ENCODE peak calls at places on chromosome 20, in four cellular contexts. P, K, L and O are unnamed samples.

GRCh38 chr20:17442588-17442987 is 88.6 kb downstream of the BFSP1 start:
- DNase-seq in P (no peak), K (peak; percentile 36), L (no peak), O (peak; percentile 32)

GRCh38 chr20:48877299-48877698 is 44.2 kb upstream of the ARFGEF2 start:
- DNase-seq in P (no peak), K (no peak), L (no peak), O (no peak)

GRCh38 chr20:24651171-24651972 is 181.9 kb downstream of the SYNDIG1 start:
- DNase-seq in P (peak; percentile 63), K (no peak), L (peak; percentile 38), O (no peak)

GRCh38 chr20:11124849-11125505 is 451.2 kb upstream of the JAG1 start:
- DNase-seq in P (no peak), K (no peak), L (no peak), O (no peak)

GRCh38 chr20:10433623-10434466 is at the start of gene MKKS:
- DNase-seq in P (peak; percentile 64), K (peak; percentile 89), L (peak; percentile 95), O (peak; percentile 80)

GRCh38 chr20:4763776-4764525 is 42.2 kb downstream of the PRND start:
- DNase-seq in P (no peak), K (no peak), L (no peak), O (no peak)

GRCh38 chr20:10558635-10559187 is 115.1 kb downstream of the JAG1 start:
- DNase-seq in P (no peak), K (no peak), L (no peak), O (no peak)

GRCh38 chr20:2397091-2397490 is 16.4 kb downstream of the TGM6 start:
- DNase-seq in P (no peak), K (no peak), L (no peak), O (no peak)

GRCh38 chr20:47941869-47942268 is 156.6 kb upstream of the SULF2 start:
- DNase-seq in P (no peak), K (no peak), L (no peak), O (no peak)

GRCh38 chr20:53926428-53927028 is 143.9 kb downstream of the BCAS1 start:
- DNase-seq in P (peak; percentile 69), K (peak; percentile 98), L (no peak), O (no peak)
- TF ChIP-seq POLR2A in P (no peak), K (peak; percentile 25), L (no peak), O (no peak)

DNA sequence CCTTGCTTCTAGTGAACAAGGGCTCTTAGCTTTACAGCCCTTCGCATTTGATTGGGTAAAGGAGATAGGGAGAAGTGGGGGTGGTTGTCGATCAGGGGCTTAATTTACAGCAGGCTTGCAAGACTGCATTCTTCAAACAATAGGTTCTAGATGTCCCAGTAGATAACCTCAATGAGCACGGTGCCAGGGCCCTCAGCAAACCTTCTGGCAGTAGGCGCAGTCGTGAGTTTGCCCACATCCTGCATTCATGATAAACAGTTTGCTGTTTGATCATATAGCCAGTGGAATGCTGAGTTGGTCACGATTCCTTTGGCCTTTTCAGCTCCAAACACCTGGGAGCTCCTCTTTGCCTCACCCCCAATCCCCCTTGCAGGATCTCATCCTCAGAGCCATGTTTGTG is 27.5 kb downstream of the SUN5 start:
- DNase-seq in P (no peak), K (no peak), L (no peak), O (no peak)
- TF ChIP-seq POLR2A in P (no peak), K (no peak), L (no peak), O (no peak)

DNA sequence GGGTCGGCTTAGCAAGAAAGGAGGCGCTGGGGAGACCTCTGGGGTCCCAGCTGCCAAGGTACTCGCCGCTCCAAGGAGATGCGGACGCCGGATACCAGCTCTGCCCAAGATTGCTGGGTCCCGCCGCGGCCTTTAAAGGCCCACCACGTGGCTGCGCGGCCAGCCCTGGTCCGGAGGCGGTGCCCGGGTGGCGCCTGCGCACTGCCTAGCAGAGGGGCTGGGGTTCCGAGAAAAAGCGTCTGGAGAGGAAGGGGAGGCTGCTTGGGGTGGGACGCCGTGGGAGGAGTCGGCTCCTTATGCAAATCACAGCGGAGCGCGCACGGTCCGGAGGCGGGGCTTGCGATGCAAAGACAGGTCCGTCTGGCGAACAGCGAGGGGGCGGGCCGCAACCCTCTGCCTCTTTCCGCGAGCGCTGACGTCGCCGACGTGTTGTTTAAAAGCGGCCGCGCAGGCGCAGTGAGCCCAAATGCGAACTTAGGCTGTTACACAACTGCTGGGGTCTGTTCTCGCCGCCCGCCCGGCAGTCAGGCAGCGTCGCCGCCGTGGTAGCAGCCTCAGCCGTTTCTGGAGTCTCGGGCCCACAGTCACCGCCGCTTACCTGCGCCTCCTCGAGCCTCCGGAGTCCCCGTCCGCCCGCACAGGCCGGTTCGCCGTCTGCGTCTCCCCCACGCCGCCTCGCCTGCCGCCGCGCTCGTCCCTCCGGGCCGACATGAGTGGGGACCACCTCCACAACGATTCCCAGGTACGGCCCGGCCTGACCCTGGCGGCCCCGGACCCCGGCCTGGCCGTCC is at the start of gene TOP1:
- DNase-seq in P (peak; percentile 95), K (peak; percentile 100), L (peak; percentile 100), O (peak; percentile 99)
- TF ChIP-seq POLR2A in P (peak; percentile 97), K (peak; percentile 98), L (peak; percentile 98), O (peak; percentile 83)

GRCh38 chr20:33673411-33674293 is 576 bp downstream of the NECAB3 start:
- DNase-seq in P (peak; percentile 95), K (no peak), L (peak; percentile 68), O (no peak)

GRCh38 chr20:33676121-33676520 is 1.9 kb upstream of the NECAB3 start:
- DNase-seq in P (no peak), K (no peak), L (peak; percentile 67), O (no peak)

GRCh38 chr20:33674294-33675126 is at the start of gene NECAB3:
- DNase-seq in P (peak; percentile 98), K (peak; percentile 82), L (peak; percentile 94), O (no peak)

GRCh38 chr20:33676652-33677645 is 2.7 kb upstream of the NECAB3 start:
- DNase-seq in P (no peak), K (no peak), L (no peak), O (no peak)

DNA sequence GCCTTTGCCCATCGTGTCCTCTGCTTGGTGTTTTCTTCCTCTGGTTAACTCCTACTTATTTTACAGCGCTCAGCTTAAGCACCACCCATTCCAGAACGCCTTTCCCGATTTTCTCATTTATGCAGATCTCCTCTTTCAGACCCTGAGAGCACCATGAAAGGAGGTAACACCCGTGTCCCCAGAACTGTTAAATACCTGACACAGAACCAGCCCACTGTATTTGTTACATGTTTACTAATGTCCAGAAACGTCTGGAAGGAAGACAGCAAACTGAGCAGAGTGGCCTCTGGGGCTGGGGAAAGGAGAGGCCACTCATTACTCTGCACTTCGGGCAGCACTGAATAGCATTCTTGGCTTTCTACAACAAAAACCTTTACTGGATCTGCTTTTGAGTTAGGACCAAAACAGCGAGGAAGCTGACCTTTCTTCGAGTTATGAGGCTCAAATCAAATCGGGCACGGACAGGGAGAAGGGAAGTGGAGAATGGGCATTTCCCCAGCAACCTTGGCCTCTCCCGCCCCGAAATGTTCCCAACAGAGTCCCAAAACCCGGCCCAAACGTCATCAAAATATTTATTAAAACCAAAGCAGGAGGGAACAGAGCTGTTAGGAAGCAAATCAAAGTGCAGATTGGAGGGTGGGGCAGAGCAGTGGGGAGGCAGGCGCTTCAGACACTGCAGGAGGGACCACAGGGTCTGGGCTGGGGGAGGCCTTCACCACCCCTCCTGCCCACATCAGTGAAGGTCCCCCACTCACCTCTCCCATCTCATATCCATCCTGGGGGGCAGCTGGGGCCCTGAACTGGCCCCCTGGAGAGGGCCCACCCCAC is 1.1 kb upstream of the NECAB3 start:
- DNase-seq in P (no peak), K (no peak), L (peak; percentile 86), O (no peak)
- TF ChIP-seq POLR2A in P (no peak), K (no peak), L (no peak), O (no peak)

DNA sequence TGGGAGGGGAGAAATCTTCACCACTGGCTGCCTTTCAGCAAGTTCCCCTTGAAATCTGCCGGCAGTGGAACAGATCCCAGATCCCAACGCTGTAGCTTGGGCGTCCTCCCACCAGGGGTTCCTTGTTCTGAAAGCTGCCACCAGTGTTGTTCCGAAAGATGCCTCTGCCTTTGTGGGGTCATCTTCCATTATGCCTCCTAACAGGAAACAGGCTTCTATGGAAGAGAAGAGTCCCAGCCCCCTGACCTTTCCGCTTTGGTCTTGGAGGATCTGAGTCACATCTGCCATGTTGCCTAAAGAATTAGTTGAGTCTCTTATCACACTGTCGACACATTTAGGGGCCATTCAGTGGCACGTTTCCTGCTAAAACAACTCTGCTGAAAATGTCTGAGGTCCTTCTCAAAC is 57.5 kb upstream of the NFATC2 start:
- DNase-seq in P (no peak), K (no peak), L (no peak), O (no peak)
- TF ChIP-seq POLR2A in P (no peak), K (no peak), L (no peak), O (no peak)

GRCh38 chr20:46120136-46120535 is 2.0 kb downstream of the CD40 start:
- DNase-seq in P (no peak), K (no peak), L (no peak), O (no peak)

GRCh38 chr20:46119547-46119946 is 1.4 kb downstream of the CD40 start:
- DNase-seq in P (no peak), K (no peak), L (no peak), O (no peak)

GRCh38 chr20:46119028-46119546 is 973 bp downstream of the CD40 start:
- DNase-seq in P (no peak), K (no peak), L (no peak), O (no peak)

GRCh38 chr20:46118481-46119020 is 437 bp downstream of the CD40 start:
- DNase-seq in P (no peak), K (no peak), L (peak; percentile 73), O (no peak)

DNA sequence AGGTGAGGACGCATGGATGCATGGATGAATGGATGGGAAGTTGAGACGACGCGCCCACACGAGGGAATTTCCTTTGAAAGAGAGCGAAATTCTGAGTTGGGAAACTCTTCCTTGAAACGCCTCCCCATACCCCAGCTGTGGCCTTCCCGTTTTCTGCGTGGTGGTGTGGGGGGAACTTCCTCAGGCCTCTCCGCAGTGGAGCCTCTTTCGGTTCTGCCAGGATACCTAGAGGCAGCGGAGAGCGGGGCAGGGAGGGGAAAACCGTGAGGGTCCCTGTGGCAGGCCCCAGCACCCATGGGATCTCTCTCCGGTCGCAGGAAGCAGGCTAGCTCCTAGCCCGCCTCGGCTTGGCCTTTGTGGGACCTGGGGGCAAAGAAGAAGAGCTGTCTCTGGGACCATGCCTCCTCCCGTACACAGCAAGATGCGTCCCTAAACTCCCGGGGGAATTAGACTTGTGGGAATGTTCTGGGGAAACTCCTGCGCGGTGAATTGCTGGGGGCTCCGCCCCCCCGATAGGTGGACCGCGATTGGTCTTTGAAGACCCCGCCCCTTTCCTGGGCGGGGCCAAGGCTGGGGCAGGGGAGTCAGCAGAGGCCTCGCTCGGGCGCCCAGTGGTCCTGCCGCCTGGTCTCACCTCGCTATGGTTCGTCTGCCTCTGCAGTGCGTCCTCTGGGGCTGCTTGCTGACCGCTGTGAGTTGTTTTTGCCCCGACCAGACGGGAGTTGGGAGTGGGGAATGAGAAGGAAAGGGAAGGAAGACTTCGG is at the start of gene CD40:
- DNase-seq in P (no peak), K (peak; percentile 71), L (peak; percentile 95), O (peak; percentile 68)
- TF ChIP-seq POLR2A in P (no peak), K (peak; percentile 86), L (no peak), O (peak; percentile 38)